ENCODE peak calls at places on chromosomes 13 and 19, in four cellular contexts. H is H1, R is GM12878, W is K562. A is an unnamed sample.

GRCh38 chr19:12574036-12574435 is 22.8 kb upstream of the ZNF564 start:
- DNase-seq in H (no peak), R (peak), W (no peak), A (no peak)

GRCh38 chr13:76976488-76976887 is 15.4 kb upstream of the CLN5 start:
- DNase-seq in H (no peak), R (no peak), W (no peak), A (no peak)

GRCh38 chr13:50323440-50324070 is 308.3 kb downstream of the KCNRG start:
- DNase-seq in H (no peak), R (no peak), W (no peak), A (no peak)

GRCh38 chr19:40612831-40613668 is 11.9 kb downstream of the LTBP4 start:
- DNase-seq in H (peak), R (no peak), W (peak), A (no peak)

GRCh38 chr13:79936368-79937136 is 404.4 kb downstream of the SPRY2 start:
- DNase-seq in H (no peak), R (no peak), W (no peak), A (peak)

GRCh38 chr19:42239544-42240220 is 2.7 kb downstream of the GSK3A start:
- DNase-seq in H (no peak), R (no peak), W (no peak), A (no peak)

GRCh38 chr19:6801397-6802086 is 29.0 kb downstream of the VAV1 start:
- DNase-seq in H (peak), R (peak), W (peak), A (no peak)

GRCh38 chr19:33803383-33803782 is 6.7 kb downstream of the KCTD15 start:
- DNase-seq in H (no peak), R (no peak), W (no peak), A (no peak)

GRCh38 chr13:84137292-84137691 is 255.0 kb upstream of the SLITRK1 start:
- DNase-seq in H (no peak), R (peak), W (no peak), A (no peak)

GRCh38 chr13:81184556-81185265 is 843.8 kb upstream of the SPRY2 start:
- DNase-seq in H (no peak), R (no peak), W (no peak), A (no peak)

DNA sequence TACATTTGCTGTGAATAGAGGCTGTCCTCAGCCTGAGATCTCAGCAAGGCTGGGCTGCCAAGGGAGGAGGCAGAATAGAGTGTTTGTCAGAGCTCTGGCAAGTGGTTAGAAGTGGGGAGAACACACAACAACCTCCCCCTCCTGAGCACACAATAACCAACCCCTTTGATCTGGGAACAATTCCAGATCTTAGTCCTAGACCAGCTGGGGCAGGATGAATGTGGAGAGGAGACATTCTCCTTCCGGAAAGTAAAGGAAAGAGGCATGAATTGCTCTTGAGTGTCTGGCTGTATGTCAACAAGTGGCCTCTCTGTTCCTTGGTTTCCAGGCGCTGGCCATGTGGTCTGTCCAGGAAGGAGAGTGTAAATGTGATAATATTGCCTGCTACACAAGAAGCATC is 114.9 kb upstream of the TMTC4 start:
- DNase-seq in H (no peak), R (no peak), W (no peak), A (peak)
- TF ChIP-seq GABPA in H (no peak), R (no peak), W (no peak), A (no peak)

DNA sequence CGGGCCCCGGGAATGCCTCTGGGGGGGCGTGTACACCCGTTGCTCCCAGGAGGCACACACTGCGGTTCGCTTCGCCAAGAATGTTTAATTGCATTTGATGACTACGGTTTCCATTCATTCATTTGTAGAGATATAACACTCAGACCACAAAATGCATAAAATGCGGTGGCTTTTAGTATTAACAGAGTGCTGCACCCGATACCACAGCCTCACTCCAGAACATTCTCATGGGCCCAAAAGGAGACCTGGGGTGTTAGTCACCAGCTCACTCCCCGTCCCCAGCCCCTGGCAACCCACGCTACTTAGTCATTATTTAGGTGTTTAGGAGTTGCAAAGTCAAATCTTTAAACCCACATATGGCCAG is 21.8 kb downstream of the HCN2 start:
- DNase-seq in H (no peak), R (no peak), W (no peak), A (no peak)
- TF ChIP-seq CHD2 in H (no peak), R (no peak), W (no peak), A (no peak)

GRCh38 chr19:55189424-55189823 is 9.3 kb upstream of the SYT5 start:
- DNase-seq in H (no peak), R (no peak), W (no peak), A (no peak)
- TF ChIP-seq ATF3 in H (no peak), R (no peak), W (no peak), A (no peak)

GRCh38 chr19:55176116-55176515 is 4.0 kb downstream of the SYT5 start:
- DNase-seq in H (no peak), R (no peak), W (no peak), A (no peak)
- TF ChIP-seq GABPA in H (no peak), R (no peak), W (no peak), A (peak)

GRCh38 chr19:47657719-47658118 is 48.8 kb downstream of the BICRA start:
- DNase-seq in H (no peak), R (no peak), W (no peak), A (no peak)

GRCh38 chr19:47658431-47659383 is 49.8 kb downstream of the BICRA start:
- DNase-seq in H (no peak), R (no peak), W (no peak), A (no peak)

GRCh38 chr19:47661161-47661560 is 52.1 kb upstream of the EHD2 start:
- DNase-seq in H (no peak), R (no peak), W (no peak), A (no peak)

GRCh38 chr19:47661571-47661970 is 51.7 kb upstream of the EHD2 start:
- DNase-seq in H (no peak), R (no peak), W (no peak), A (no peak)

DNA sequence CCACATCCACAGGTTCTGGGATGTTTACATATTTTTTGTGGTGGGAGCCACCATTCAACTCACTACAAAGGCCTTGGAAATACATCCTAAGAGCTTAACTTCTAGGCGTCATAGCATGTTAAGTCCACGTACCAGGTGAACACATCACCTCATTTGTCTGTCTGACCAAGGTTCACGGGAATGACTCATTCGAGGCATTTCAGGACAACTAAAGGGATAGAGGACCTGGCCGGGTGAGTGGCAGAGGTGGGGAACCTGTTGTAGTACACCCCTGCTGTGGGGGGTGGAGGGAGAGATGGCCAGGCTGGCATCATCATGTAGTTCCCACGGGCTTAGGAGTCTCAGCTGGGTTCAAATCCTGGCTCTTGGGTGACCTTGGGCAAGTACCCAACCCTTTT is 51.5 kb downstream of the BICRA start:
- DNase-seq in H (no peak), R (no peak), W (no peak), A (peak)
- TF ChIP-seq CHD2 in H (no peak), R (no peak), W (no peak), A (no peak)

GRCh38 chr19:10335149-10336053 is 2.1 kb upstream of the RAVER1 start:
- DNase-seq in H (peak), R (no peak), W (no peak), A (no peak)

GRCh38 chr19:10334340-10335148 is 1.2 kb upstream of the RAVER1 start:
- DNase-seq in H (peak), R (no peak), W (peak), A (peak)

GRCh38 chr19:10332965-10333757 is at the start of gene RAVER1:
- DNase-seq in H (peak), R (peak), W (peak), A (peak)

GRCh38 chr19:10332158-10332964 is 968 bp downstream of the RAVER1 start:
- DNase-seq in H (no peak), R (no peak), W (peak), A (peak)

DNA sequence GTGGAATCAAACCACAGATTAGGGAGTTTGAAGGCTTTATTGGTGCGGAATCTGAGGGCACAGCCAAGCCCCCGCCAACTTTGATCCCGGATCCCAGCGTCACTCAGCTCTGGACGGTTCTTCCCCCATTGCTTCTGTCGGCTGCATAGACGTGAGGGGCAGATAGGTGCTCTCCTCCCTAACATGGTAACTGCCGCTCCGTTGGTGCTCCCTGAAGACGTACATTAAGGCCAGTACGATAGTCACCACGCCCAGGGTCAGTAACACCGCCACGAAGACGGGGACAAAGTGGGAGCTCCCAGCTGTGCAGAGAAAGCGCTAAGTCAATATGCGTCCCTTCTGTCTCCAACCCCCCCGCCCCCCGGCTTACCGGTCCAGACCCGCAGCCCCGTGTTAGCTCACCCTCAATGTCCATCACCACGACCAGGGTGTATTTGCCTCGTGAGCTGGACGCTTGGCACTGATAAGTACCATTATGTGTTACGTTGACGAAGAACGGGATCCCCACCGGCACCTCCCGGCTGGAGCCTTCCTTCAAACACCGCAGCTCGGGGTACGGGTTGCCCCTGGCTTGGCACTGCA is 520 bp upstream of the RAVER1 start:
- DNase-seq in H (peak), R (no peak), W (no peak), A (no peak)
- TF ChIP-seq ATF3 in H (no peak), R (no peak), W (no peak), A (no peak)

GRCh38 chr13:51541809-51542258 is 42.4 kb upstream of the WDFY2 start:
- DNase-seq in H (no peak), R (no peak), W (no peak), A (no peak)

GRCh38 chr13:51539887-51540286 is 44.4 kb upstream of the WDFY2 start:
- DNase-seq in H (no peak), R (no peak), W (no peak), A (no peak)

GRCh38 chr13:51538626-51539179 is 45.6 kb upstream of the WDFY2 start:
- DNase-seq in H (no peak), R (no peak), W (no peak), A (no peak)

GRCh38 chr13:51541037-51541436 is 43.2 kb upstream of the WDFY2 start:
- DNase-seq in H (no peak), R (no peak), W (no peak), A (peak)

DNA sequence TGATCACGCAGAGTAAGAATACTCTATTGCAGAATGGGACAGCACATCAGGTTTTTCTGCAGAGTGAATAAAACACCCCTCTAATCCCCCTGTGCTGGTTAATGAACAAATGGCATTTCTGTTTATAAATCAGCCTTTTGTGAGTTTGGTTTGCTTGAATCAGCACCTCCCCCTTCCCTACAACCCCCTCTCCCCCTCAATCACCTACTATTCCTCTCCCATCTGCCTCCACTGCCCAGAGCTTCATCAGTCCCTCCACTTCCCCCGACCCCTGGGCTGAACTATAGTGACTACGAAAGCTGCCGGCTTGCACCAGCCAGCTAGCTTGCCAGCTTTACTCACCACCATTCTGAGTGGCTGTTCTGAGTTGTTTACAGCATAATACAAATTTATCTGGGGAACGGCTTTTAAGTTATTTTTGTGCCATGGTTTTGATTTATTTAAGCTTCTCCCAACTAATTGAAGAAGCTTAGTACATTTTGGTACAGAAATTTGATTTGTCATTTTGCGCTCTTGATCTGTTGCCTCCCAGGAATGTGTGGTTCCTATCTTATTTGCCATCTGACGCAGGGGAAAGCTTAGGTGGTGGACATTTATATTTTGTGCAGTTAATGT is 41.8 kb upstream of the WDFY2 start:
- DNase-seq in H (no peak), R (no peak), W (no peak), A (no peak)
- TF ChIP-seq GABPA in H (no peak), R (no peak), W (no peak), A (no peak)

DNA sequence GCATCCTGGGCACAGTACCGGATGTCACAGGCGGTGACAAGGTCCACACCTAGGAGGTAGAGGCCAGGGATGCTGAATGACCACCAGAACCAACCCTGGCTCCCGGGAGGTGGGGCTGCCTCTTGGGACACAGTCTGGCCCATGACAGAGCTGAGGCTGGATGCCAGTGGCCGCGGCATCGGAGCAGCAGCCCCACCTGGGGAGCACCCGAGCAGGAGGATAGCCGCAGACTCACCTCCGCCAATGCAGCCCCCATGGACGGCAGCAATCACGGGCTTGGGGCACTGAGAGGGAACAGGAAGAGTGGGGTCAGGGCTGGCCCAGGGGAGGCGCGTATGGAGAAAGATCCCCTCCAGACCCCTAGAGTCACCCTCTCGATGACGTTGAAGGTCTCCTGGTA is 4.3 kb upstream of the LGALS4 start:
- DNase-seq in H (no peak), R (no peak), W (no peak), A (no peak)
- TF ChIP-seq CHD2 in H (no peak), R (no peak), W (no peak), A (no peak)

DNA sequence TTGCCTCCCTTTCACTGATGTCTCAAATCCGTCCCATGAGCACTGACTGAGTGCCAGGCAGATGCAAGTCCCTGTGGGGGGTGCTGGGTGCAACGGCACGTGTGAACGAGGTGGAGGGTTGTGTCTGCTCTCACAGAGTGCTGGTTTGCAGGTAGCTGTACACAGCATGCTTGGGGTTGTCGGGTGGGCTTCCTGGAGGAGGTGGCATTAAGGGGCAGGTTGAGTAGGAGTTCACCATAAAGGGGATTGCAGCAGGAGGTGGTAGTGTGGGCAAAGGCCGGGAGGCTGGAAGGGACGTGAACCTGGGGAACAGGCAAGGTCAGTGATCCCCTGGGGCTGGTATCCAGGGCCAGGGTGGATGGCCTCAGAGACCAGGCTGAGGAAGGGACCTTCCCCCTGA is 17.2 kb downstream of the COLGALT1 start:
- DNase-seq in H (no peak), R (no peak), W (no peak), A (no peak)
- TF ChIP-seq ATF3 in H (no peak), R (no peak), W (no peak), A (no peak)